ENCODE peak calls at places on chromosomes 6 and 20, in four cellular contexts. One of them, this sample, is unnamed.

GRCh38 chr6:163494279-163494727 is 79.8 kb downstream of the QKI start:
- DNase-seq in CD4-positive, alpha-beta T cell: no peak
- DNase-seq in H9: no peak
- DNase-seq in vagina: no peak
- DNase-seq in this sample: no peak

GRCh38 chr6:90483116-90483839 is 103.6 kb downstream of the MAP3K7 start:
- DNase-seq in CD4-positive, alpha-beta T cell: no peak
- DNase-seq in H9: no peak
- DNase-seq in vagina: no peak
- DNase-seq in this sample: no peak

GRCh38 chr6:109050012-109050411 is 44.6 kb downstream of the SESN1 start:
- DNase-seq in CD4-positive, alpha-beta T cell: no peak
- DNase-seq in H9: no peak
- DNase-seq in vagina: no peak
- DNase-seq in this sample: no peak

GRCh38 chr20:24479106-24479505 is 9.7 kb downstream of the SYNDIG1 start:
- DNase-seq in CD4-positive, alpha-beta T cell: no peak
- DNase-seq in H9: no peak
- DNase-seq in vagina: no peak
- DNase-seq in this sample: no peak

GRCh38 chr6:104887350-104887749 is 27.6 kb upstream of the HACE1 start:
- DNase-seq in CD4-positive, alpha-beta T cell: no peak
- DNase-seq in H9: no peak
- DNase-seq in vagina: no peak
- DNase-seq in this sample: no peak

GRCh38 chr20:17083738-17084137 is 143.1 kb upstream of the PCSK2 start:
- DNase-seq in CD4-positive, alpha-beta T cell: no peak
- DNase-seq in H9: no peak
- DNase-seq in vagina: no peak
- DNase-seq in this sample: no peak

GRCh38 chr6:13303668-13304017 is 24.7 kb downstream of the TBC1D7 start:
- DNase-seq in CD4-positive, alpha-beta T cell: no peak
- DNase-seq in H9: no peak
- DNase-seq in vagina: no peak
- DNase-seq in this sample: peak

GRCh38 chr6:11210386-11211138 is 21.9 kb downstream of the NEDD9 start:
- DNase-seq in CD4-positive, alpha-beta T cell: no peak
- DNase-seq in H9: no peak
- DNase-seq in vagina: no peak
- DNase-seq in this sample: no peak

GRCh38 chr6:148128014-148128730 is 214.5 kb upstream of the SASH1 start:
- DNase-seq in CD4-positive, alpha-beta T cell: no peak
- DNase-seq in H9: no peak
- DNase-seq in vagina: no peak
- DNase-seq in this sample: no peak

GRCh38 chr6:100382031-100382430 is 82.7 kb downstream of the SIM1 start:
- DNase-seq in CD4-positive, alpha-beta T cell: no peak
- DNase-seq in H9: no peak
- DNase-seq in vagina: no peak
- DNase-seq in this sample: no peak

GRCh38 chr6:36098920-36099647 is 31.2 kb upstream of the MAPK13 start:
- DNase-seq in CD4-positive, alpha-beta T cell: no peak
- DNase-seq in H9: no peak
- DNase-seq in vagina: no peak
- DNase-seq in this sample: no peak

GRCh38 chr6:46329568-46329967 is 158.8 kb upstream of the ENPP5 start:
- DNase-seq in CD4-positive, alpha-beta T cell: no peak
- DNase-seq in H9: no peak
- DNase-seq in vagina: no peak
- DNase-seq in this sample: no peak

GRCh38 chr6:105993769-105994521 is 92.2 kb upstream of the PRDM1 start:
- DNase-seq in CD4-positive, alpha-beta T cell: peak
- DNase-seq in H9: no peak
- DNase-seq in vagina: no peak
- DNase-seq in this sample: no peak

GRCh38 chr6:123829302-123829953 is 25.8 kb downstream of the NKAIN2 start:
- DNase-seq in CD4-positive, alpha-beta T cell: no peak
- DNase-seq in H9: no peak
- DNase-seq in vagina: no peak
- DNase-seq in this sample: no peak

GRCh38 chr6:28252507-28252975 is 472 bp upstream of the ZKSCAN4 start:
- DNase-seq in CD4-positive, alpha-beta T cell: no peak
- DNase-seq in H9: no peak
- DNase-seq in vagina: no peak
- DNase-seq in this sample: no peak

GRCh38 chr20:24704899-24705298 is 235.5 kb downstream of the SYNDIG1 start:
- DNase-seq in CD4-positive, alpha-beta T cell: no peak
- DNase-seq in H9: peak
- DNase-seq in vagina: no peak
- DNase-seq in this sample: no peak

GRCh38 chr6:165986647-165987482 is 180.8 kb downstream of the TBXT start:
- DNase-seq in CD4-positive, alpha-beta T cell: no peak
- DNase-seq in H9: no peak
- DNase-seq in vagina: no peak
- DNase-seq in this sample: no peak

GRCh38 chr20:46770330-46771194 is 61.1 kb downstream of the SLC2A10 start:
- DNase-seq in CD4-positive, alpha-beta T cell: no peak
- DNase-seq in H9: no peak
- DNase-seq in vagina: no peak
- DNase-seq in this sample: no peak

GRCh38 chr6:5113096-5113495 is 28.0 kb downstream of the PPP1R3G start:
- DNase-seq in CD4-positive, alpha-beta T cell: no peak
- DNase-seq in H9: no peak
- DNase-seq in vagina: no peak
- DNase-seq in this sample: no peak

GRCh38 chr6:41204156-41204555 is 3.2 kb upstream of the TREML2 start:
- DNase-seq in CD4-positive, alpha-beta T cell: no peak
- DNase-seq in H9: no peak
- DNase-seq in vagina: no peak
- DNase-seq in this sample: no peak

GRCh38 chr6:106334646-106335448 is 9.3 kb upstream of the ATG5 start:
- DNase-seq in CD4-positive, alpha-beta T cell: peak
- DNase-seq in H9: peak
- DNase-seq in vagina: no peak
- DNase-seq in this sample: no peak

GRCh38 chr6:104580452-104580851 is 279.3 kb downstream of the HACE1 start:
- DNase-seq in CD4-positive, alpha-beta T cell: no peak
- DNase-seq in H9: no peak
- DNase-seq in vagina: no peak
- DNase-seq in this sample: no peak

GRCh38 chr6:56977192-56977591 is 22.3 kb downstream of the BEND6 start:
- DNase-seq in CD4-positive, alpha-beta T cell: no peak
- DNase-seq in H9: no peak
- DNase-seq in vagina: no peak
- DNase-seq in this sample: no peak

GRCh38 chr6:56914791-56915658 is 39.9 kb upstream of the BEND6 start:
- DNase-seq in CD4-positive, alpha-beta T cell: no peak
- DNase-seq in H9: no peak
- DNase-seq in vagina: no peak
- DNase-seq in this sample: no peak

GRCh38 chr6:12973302-12973865 is 256.8 kb downstream of the PHACTR1 start:
- DNase-seq in CD4-positive, alpha-beta T cell: no peak
- DNase-seq in H9: no peak
- DNase-seq in vagina: no peak
- DNase-seq in this sample: no peak

GRCh38 chr6:106488494-106489369 is 128.2 kb downstream of the CRYBG1 start:
- DNase-seq in CD4-positive, alpha-beta T cell: no peak
- DNase-seq in H9: no peak
- DNase-seq in vagina: no peak
- DNase-seq in this sample: no peak

GRCh38 chr6:3876131-3876530 is 27.0 kb downstream of the FAM50B start:
- DNase-seq in CD4-positive, alpha-beta T cell: no peak
- DNase-seq in H9: no peak
- DNase-seq in vagina: no peak
- DNase-seq in this sample: no peak

GRCh38 chr20:63194007-63194820 is 21.7 kb downstream of the YTHDF1 start:
- DNase-seq in CD4-positive, alpha-beta T cell: no peak
- DNase-seq in H9: no peak
- DNase-seq in vagina: no peak
- DNase-seq in this sample: no peak

GRCh38 chr6:167120557-167121030 is 2.3 kb upstream of the CCR6 start:
- DNase-seq in CD4-positive, alpha-beta T cell: no peak
- DNase-seq in H9: no peak
- DNase-seq in vagina: no peak
- DNase-seq in this sample: no peak
- TF ChIP-seq CTCF in CD4-positive, alpha-beta T cell: no peak
- TF ChIP-seq CTCF in H9: no peak
- TF ChIP-seq CTCF in vagina: no peak
- TF ChIP-seq CTCF in this sample: no peak

DNA sequence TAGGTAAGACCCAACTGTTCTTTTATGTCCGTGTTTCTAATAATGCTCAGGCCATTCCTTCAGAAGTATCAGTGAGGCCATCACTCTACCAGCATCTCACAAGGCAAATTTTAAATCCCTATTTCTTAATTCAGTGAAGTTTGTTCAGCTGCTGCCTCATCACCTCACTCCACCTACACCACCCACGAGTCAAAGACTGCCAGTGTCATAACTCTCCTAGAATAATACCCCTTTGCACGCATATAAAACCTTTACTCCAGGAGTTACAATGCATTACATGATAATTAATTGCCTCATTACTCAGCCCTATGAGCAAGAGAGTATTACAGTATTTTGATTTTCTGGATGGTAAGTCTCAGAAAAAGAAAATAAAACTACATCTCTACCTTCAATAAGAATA is 793.6 kb downstream of the TFAP2A start:
- DNase-seq in CD4-positive, alpha-beta T cell: no peak
- DNase-seq in H9: no peak
- DNase-seq in vagina: no peak
- DNase-seq in this sample: no peak
- TF ChIP-seq CTCF in CD4-positive, alpha-beta T cell: no peak
- TF ChIP-seq CTCF in H9: no peak
- TF ChIP-seq CTCF in vagina: no peak
- TF ChIP-seq CTCF in this sample: no peak

DNA sequence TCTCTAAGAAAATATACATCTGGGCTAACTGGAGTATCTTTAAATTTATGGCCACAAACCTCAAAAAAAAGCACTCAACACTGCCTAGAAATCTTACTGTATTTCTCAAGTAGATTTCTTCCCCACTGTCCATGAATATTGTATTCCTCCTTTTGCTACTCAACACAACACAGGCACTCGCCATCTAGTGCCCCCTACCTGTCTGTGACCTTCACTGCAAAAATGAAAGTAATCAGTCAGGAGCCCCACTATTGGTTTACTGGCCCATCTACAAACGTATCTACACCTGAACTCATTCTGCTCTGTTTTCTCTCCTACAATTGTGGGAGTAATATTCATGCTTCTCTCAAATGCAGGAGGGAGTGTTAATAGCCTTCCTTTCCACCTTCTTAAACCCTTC is 58.3 kb downstream of the LY86 start:
- DNase-seq in CD4-positive, alpha-beta T cell: no peak
- DNase-seq in H9: no peak
- DNase-seq in vagina: no peak
- DNase-seq in this sample: no peak
- TF ChIP-seq CTCF in CD4-positive, alpha-beta T cell: no peak
- TF ChIP-seq CTCF in H9: peak
- TF ChIP-seq CTCF in vagina: no peak
- TF ChIP-seq CTCF in this sample: no peak

DNA sequence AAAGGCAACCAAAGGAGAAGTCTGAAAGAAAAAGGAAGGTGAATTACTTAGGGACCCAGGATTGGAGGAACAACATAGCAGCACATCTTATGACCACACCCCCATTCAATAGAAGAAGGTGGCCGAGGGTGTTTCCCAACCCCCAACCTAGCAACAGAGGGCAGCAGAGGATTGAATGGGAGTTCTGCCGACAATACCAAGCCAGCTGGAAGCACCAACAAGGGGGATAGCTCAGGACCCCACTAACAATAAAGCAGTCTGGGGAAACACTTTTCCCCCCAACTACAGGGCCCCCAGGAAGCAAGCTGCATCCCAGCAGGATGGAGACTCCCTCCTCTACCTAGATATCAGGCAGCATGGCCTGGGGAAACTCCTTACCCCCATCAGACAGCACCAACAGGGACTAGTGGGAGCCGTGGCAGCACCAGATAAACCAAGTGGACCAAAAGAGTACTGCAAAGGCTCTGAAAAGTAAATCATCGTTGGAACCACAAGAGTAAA is 67.7 kb downstream of the ZHX3 start:
- DNase-seq in CD4-positive, alpha-beta T cell: no peak
- DNase-seq in H9: peak
- DNase-seq in vagina: no peak
- DNase-seq in this sample: no peak
- TF ChIP-seq CTCF in CD4-positive, alpha-beta T cell: no peak
- TF ChIP-seq CTCF in H9: peak
- TF ChIP-seq CTCF in vagina: no peak
- TF ChIP-seq CTCF in this sample: peak

DNA sequence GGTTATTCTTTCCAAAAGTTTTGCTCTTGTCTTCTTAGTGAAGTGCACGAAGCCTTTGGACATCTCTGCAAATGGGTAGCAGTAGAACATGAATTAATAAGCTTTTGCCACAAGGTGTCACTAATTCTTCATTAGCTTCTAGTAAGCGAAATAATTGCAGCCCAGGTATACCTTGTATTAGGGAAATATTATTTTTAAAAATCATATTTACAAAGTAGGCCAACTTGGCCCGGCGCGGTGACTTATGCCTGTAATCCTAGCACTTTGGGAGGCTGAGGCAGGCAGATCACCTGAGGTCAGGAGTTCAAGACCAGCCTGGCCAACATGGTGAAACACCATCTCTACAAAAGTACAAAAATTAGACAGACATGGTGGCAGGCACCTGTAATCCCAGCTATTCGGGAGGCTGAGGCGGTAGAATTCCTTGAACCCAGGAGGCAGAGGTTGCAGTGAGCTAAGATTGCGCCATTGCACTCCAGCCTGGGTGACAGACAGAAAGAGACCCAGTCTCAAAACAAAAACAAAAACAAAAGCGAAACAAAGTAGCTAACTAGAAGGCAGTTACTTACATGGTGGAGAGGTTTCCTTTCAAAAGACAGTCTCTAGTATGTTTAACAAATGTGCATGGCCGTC is 8.8 kb upstream of the RSPH3 start:
- DNase-seq in CD4-positive, alpha-beta T cell: no peak
- DNase-seq in H9: no peak
- DNase-seq in vagina: no peak
- DNase-seq in this sample: no peak
- TF ChIP-seq CTCF in CD4-positive, alpha-beta T cell: peak
- TF ChIP-seq CTCF in H9: peak
- TF ChIP-seq CTCF in vagina: peak
- TF ChIP-seq CTCF in this sample: peak

DNA sequence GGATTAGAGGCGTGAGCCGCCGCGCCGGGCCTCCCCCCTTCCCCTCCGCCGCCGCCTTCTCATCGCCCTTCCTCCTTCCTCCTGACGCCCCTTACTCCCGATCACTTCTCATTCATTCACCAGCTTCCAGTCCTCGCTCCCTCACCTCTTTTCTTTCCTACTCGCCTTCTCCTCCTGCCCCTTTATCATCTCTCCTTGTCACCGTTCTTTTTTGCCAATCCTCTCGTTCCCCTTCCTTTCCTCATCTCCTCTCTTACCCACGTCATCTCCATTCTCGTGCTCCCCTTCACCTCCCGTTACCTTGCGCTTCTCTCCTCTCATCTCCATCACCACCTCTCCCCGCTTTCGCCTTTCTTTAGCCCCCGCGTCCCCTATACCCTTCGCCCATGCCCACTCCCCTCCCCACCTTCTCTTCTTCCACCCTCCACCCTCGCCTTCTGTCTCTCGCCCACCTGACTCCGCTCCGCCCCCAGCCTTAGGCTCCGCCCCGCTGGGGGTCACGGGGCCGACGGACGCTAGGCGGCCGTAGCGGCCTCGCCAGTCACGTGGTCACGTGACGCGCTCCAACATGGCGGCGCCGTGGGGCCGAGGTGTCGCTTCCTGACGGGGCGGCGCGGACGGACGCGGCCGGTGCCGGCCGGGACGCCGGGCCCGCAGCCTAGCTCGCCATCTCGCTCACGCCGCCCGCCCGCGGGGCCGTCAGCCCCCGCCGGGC is at the start of gene ARFGEF2:
- DNase-seq in CD4-positive, alpha-beta T cell: peak
- DNase-seq in H9: peak
- DNase-seq in vagina: peak
- DNase-seq in this sample: peak
- TF ChIP-seq CTCF in CD4-positive, alpha-beta T cell: no peak
- TF ChIP-seq CTCF in H9: no peak
- TF ChIP-seq CTCF in vagina: no peak
- TF ChIP-seq CTCF in this sample: no peak

This sample was measured in GM12878.